ENCODE peak calls at places on chromosomes 7 and 10, in six cellular contexts. X is SJSA1; W is GM12878; U is heart left ventricle; Y is left ventricle myocardium inferior; T is CD8-positive, alpha-beta T cell. G is an unnamed sample. For H3K9me3, the result is how much of the 10 kb centered on the place peaks cover.

GRCh38 chr10:33237736-33238624 is 96.5 kb downstream of the NRP1 start:
- DNase-seq in X (peak), W (no peak), U (no peak), Y (no peak), T (no peak), G (no peak)

GRCh38 chr10:50788951-50789904 is 49.5 kb downstream of the ASAH2B start:
- DNase-seq in X (no peak), W (no peak), U (no peak), Y (no peak), T (no peak), G (no peak)

GRCh38 chr10:104293021-104293420 is 24.0 kb downstream of the GSTO2 start:
- DNase-seq in X (no peak), W (no peak), U (no peak), Y (no peak), T (no peak), G (no peak)

GRCh38 chr10:6247041-6247712 is 44.4 kb downstream of the PFKFB3 start:
- DNase-seq in X (no peak), W (no peak), U (no peak), Y (no peak), T (no peak), G (no peak)

GRCh38 chr10:77643795-77644468 is 6.3 kb upstream of the KCNMA1 start:
- DNase-seq in X (peak), W (no peak), U (no peak), Y (no peak), T (peak), G (no peak)

GRCh38 chr7:96284838-96285237 is 37.1 kb downstream of the SLC25A13 start:
- DNase-seq in X (no peak), W (no peak), U (no peak), Y (no peak), T (no peak), G (no peak)

GRCh38 chr10:89207801-89208551 is 859 bp upstream of the CH25H start:
- DNase-seq in X (no peak), W (no peak), U (peak), Y (peak), T (peak), G (peak)

GRCh38 chr7:93715234-93715633 is 140.7 kb upstream of the CALCR start:
- DNase-seq in X (peak), W (no peak), U (peak), Y (peak), T (no peak), G (peak)

GRCh38 chr10:48627984-48628609 is 23.2 kb upstream of the ARHGAP22 start:
- DNase-seq in X (no peak), W (no peak), U (no peak), Y (no peak), T (no peak), G (no peak)

GRCh38 chr10:131031346-131031745 is 280.2 kb downstream of the TCERG1L start:
- DNase-seq in X (no peak), W (no peak), U (no peak), Y (no peak), T (no peak), G (no peak)

GRCh38 chr7:155205368-155206285 is 92.1 kb upstream of the INSIG1 start:
- DNase-seq in X (peak), W (peak), U (peak), Y (peak), T (peak), G (no peak)

GRCh38 chr7:158067931-158068482 is 519.6 kb downstream of the PTPRN2 start:
- DNase-seq in X (no peak), W (no peak), U (no peak), Y (no peak), T (no peak), G (no peak)
- H3K9me3 ChIP-seq in X (under half), W (under half), U (under half), Y (under half), T (under half), G (under half)

GRCh38 chr7:26317211-26317610 is 25.5 kb downstream of the SNX10 start:
- DNase-seq in X (no peak), W (no peak), U (no peak), Y (no peak), T (no peak), G (no peak)
- H3K9me3 ChIP-seq in X (under half), W (under half), U (under half), Y (under half), T (under half), G (under half)

GRCh38 chr7:157943561-157943960 is 606.8 kb downstream of the DNAJB6 start:
- DNase-seq in X (no peak), W (no peak), U (no peak), Y (no peak), T (no peak), G (no peak)
- H3K9me3 ChIP-seq in X (under half), W (under half), U (under half), Y (under half), T (under half), G (under half)

GRCh38 chr7:125871431-125871830 is 941.8 kb upstream of the POT1 start:
- DNase-seq in X (no peak), W (no peak), U (no peak), Y (no peak), T (no peak), G (no peak)
- H3K9me3 ChIP-seq in X (under half), W (under half), U (under half), Y (under half), T (under half), G (under half)

DNA sequence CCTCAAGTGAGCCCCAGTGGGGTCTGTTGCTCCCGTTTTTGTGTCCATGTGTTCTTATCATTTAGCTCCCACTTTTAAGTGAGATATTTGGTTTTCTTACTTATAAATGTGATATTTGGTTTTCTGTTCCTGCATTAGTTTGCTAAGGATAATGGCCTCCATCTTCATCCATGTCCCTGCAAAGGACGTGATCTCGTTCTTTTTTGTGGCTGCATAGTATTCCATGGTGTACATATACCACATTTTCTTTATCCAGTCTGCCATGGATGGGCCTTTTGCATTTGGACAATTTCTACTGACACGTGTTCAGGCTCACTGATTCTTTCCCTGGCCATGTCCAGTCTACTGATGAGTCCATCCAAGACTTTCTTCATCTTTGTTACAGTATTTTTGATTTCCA is 9.6 kb downstream of the SFXN2 start:
- DNase-seq in X (no peak), W (no peak), U (no peak), Y (no peak), T (no peak), G (no peak)
- H3K9me3 ChIP-seq in X (under half), W (under half), U (under half), Y (under half), T (under half), G (under half)

DNA sequence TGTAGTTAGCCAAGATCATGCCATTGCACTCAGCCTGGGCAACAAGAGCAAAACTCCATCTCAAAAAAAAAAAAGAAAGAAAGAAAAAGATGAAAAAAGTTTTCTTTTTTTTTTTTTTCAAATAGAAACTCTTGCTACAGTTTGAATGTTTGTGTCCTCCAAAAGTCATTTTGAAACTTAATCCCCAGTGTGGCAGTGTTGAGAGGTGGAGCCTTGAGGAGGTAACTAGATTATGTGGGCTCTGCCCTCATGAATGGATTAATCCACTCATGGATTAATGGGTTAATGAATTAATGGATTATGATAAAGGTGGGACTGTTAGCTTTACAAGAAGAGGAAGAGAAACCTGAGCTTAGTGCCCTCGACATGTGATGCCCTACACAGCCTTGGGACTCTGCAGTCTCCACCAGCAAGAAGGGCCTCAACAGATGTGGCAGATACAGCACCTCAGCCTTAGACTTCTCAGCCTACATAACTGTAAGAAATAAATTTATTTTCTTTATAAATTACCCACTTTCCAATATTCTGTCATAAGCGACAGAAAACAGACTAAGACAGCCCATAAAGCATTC is 25.1 kb downstream of the CPEB3 start:
- DNase-seq in X (no peak), W (no peak), U (no peak), Y (no peak), T (no peak), G (no peak)
- H3K9me3 ChIP-seq in X (under half), W (under half), U (under half), Y (under half), T (under half), G (under half)

DNA sequence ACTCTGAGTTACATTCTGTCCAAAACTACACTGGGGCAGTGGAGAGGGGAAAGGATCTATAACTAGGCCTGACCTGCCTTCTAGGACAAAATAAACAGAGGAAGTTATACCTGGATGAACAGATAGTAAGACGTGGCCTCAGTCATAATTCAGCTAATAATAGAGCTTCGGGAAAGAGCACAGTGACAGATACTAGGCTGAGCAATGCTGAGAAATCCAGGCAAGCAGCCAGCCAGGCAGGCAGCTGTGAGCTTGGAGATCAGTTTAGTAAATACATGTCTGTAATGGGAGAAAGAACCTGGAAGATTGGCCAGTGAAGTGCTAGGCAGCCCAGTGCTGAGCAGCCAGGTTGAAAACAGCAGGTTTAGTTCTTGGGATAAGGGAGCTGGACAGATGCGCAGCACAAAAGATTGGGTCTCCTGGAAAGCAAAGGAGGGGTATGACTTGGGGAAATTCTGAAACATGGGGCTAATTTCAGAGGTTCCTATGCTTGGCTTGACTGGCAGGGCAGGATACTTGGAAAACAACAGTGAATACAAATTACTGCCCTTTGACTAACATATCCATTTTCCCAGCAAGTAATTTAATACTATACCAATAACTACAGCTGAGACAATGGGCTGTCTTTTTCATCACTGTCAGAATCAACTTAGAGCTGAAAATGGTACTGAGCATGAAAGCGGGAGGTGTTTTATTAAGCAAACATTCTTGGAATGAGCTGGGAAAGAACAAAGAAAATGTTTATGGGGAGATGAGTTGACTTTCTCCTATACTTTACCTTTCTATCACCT is 140.8 kb downstream of the DGKB start:
- DNase-seq in X (no peak), W (no peak), U (peak), Y (peak), T (no peak), G (peak)
- H3K9me3 ChIP-seq in X (under half), W (under half), U (under half), Y (under half), T (under half), G (under half)

GRCh38 chr7:87206361-87206760 is 13.2 kb downstream of the TMEM243 start:
- DNase-seq in X (no peak), W (no peak), U (no peak), Y (no peak), T (no peak), G (no peak)
- H3K9me3 ChIP-seq in X (under half), W (under half), U (under half), Y (under half), T (under half), G (under half)

GRCh38 chr7:147711429-147711828 is 879.1 kb upstream of the C7orf33 start:
- DNase-seq in X (no peak), W (no peak), U (no peak), Y (no peak), T (no peak), G (no peak)
- H3K9me3 ChIP-seq in X (under half), W (under half), U (under half), Y (under half), T (under half), G (under half)

DNA sequence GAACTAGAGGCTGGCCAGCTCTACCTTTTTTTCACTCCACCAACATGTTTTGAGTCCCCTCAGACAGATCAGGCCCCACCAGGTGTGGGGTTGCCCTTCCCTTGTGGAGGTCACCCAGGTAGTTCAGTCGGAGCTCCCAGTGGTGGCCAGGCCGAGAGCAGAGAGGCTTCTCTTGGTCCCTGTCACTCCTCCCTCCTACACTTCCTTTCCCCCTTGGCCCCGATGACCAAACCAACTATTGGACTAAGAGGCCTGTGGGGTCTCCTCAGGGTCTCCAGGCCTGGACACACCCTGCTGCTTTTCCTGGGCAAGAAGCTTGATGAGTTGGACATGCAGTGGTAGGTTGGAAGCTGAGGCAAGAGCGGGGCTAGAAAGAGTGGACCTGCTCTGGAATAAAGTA is 174.8 kb downstream of the ZNF248 start:
- DNase-seq in X (no peak), W (no peak), U (no peak), Y (no peak), T (no peak), G (no peak)
- H3K9me3 ChIP-seq in X (under half), W (under half), U (under half), Y (under half), T (under half), G (under half)

G was measured in pancreas.